ENCODE peak calls at places on chromosomes 11 and 22, in six cellular contexts. D is PC-3, K is GM23338, N is neural progenitor cell, W is GM23248, U is SK-N-SH. E is an unnamed sample.

GRCh38 chr11:91199866-91200265 is 977.0 kb upstream of the CHORDC1 start:
- DNase-seq in W (no peak), D (no peak), K (peak; percentile 19), U (no peak), N (peak; percentile 68), E (no peak)

GRCh38 chr11:60125962-60126585 is 37.6 kb downstream of the MS4A2 start:
- DNase-seq in K (no peak), W (no peak), D (peak; percentile 98), N (no peak), U (no peak), E (no peak)

GRCh38 chr11:2768471-2769408 is 68.9 kb upstream of the KCNQ1OT1 start:
- DNase-seq in W (peak; percentile 89), U (no peak), N (no peak), D (peak; percentile 85), K (no peak), E (no peak)

GRCh38 chr11:116925050-116925449 is 87.6 kb upstream of the APOA1 start:
- DNase-seq in N (peak; percentile 55), D (no peak), U (no peak), W (no peak), K (peak; percentile 20), E (peak; percentile 83)

GRCh38 chr11:35554491-35555237 is 29.2 kb upstream of the PAMR1 start:
- DNase-seq in W (peak; percentile 64), U (no peak), K (peak; percentile 40), N (no peak), D (peak; percentile 34), E (no peak)

GRCh38 chr11:78796956-78797355 is 222.3 kb upstream of the NARS2 start:
- DNase-seq in K (no peak), D (peak; percentile 99), W (peak; percentile 59), U (no peak), N (no peak), E (no peak)

GRCh38 chr11:3132831-3133455 is 32.2 kb downstream of the OSBPL5 start:
- DNase-seq in K (no peak), U (no peak), N (no peak), W (no peak), D (no peak), E (no peak)

GRCh38 chr22:43482310-43482625 is 70.5 kb downstream of the MPPED1 start:
- DNase-seq in W (no peak), K (peak; percentile 11), N (no peak), U (no peak), D (no peak), E (no peak)

GRCh38 chr11:69398529-69399492 is 82.7 kb upstream of the LINC01488 start:
- DNase-seq in D (no peak), W (peak; percentile 81), N (peak; percentile 52), K (peak; percentile 33), U (no peak), E (no peak)

GRCh38 chr11:125674210-125674609 is 6.4 kb downstream of the ACRV1 start:
- DNase-seq in D (no peak), K (no peak), U (no peak), N (no peak), W (no peak), E (no peak)

GRCh38 chr22:49408102-49408836 is 419.4 kb downstream of the BRD1 start:
- DNase-seq in U (no peak), W (no peak), N (no peak), K (no peak), D (no peak), E (no peak)
- TF ChIP-seq EZH2phosphoT487 in U (no peak), W (no peak), N (no peak), K (no peak), D (no peak), E (no peak)

GRCh38 chr22:45977551-45978274 is 751 bp upstream of the WNT7B start:
- DNase-seq in W (peak; percentile 53), K (peak; percentile 58), N (peak; percentile 77), U (peak; percentile 64), D (peak; percentile 40), E (no peak)

GRCh38 chr22:45978275-45978713 is 1.3 kb upstream of the WNT7B start:
- DNase-seq in D (no peak), U (no peak), N (no peak), K (no peak), W (no peak), E (no peak)

GRCh38 chr22:45975266-45976161 is 1.4 kb downstream of the WNT7B start:
- DNase-seq in N (peak; percentile 60), K (peak; percentile 78), D (peak; percentile 50), U (peak; percentile 45), W (no peak), E (no peak)

GRCh38 chr22:45976351-45977002 is 485 bp downstream of the WNT7B start:
- DNase-seq in N (peak; percentile 44), D (peak; percentile 27), K (peak; percentile 30), W (peak; percentile 30), U (peak; percentile 62), E (no peak)

GRCh38 chr22:45977003-45977395 is at the start of gene WNT7B:
- DNase-seq in W (no peak), U (peak; percentile 53), N (peak; percentile 72), K (peak; percentile 74), D (peak; percentile 83), E (peak; percentile 37)
- H3F3A ChIP-seq in W (no peaks in the 10 kb centered on the region), U (no peaks in the 10 kb centered on the region), N (peaks cover 51% of the 10 kb centered on the region), K (peaks cover 12% of the 10 kb centered on the region), D (no peaks in the 10 kb centered on the region), E (no peaks in the 10 kb centered on the region)

GRCh38 chr11:16831281-16832192 is 93.1 kb downstream of the C11orf58 start:
- DNase-seq in W (no peak), N (no peak), D (no peak), U (no peak), K (no peak), E (no peak)
- TF ChIP-seq EZH2phosphoT487 in W (no peak), N (no peak), D (no peak), U (no peak), K (no peak), E (no peak)

DNA sequence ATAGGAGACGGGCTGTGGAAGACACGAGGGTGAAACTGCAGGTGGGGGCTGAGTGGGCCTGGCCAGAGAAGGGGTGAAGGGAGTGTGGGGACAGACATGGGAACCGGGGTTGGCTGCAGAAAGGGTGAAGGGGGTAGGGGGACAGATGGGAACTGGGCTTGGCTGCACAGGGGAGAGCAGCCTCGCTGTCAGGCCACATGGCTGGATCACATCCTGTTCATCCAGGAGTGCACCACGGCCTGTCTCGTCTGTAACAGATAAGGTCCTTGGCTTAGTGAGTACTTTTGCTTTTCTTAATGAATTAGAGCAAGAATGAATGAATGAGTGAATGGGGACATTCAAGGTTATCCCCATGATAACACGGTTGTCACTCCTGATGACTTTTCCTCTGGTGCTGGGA is 13.5 kb downstream of the FBLN1 start:
- DNase-seq in K (no peak), N (no peak), W (no peak), D (no peak), U (peak; percentile 73), E (no peak)
- H3F3A ChIP-seq in K (no peaks in the 10 kb centered on the region), N (peaks cover 3% of the 10 kb centered on the region), W (peaks cover 33% of the 10 kb centered on the region), D (no peaks in the 10 kb centered on the region), U (no peaks in the 10 kb centered on the region), E (no peaks in the 10 kb centered on the region)